ENCODE peak calls at places on chromosomes 1 and 21, in seven cellular contexts. P is transverse colon, J is H1, K is HCT116, G is sigmoid colon, Z is HL-60, H is spleen. Y is an unnamed sample.

GRCh38 chr1:95518310-95518709 is 284.3 kb downstream of the RWDD3 start:
- DNase-seq in H (no peak), P (no peak), K (no peak), G (no peak), J (no peak), Z (no peak), Y (no peak)

GRCh38 chr21:38955495-38955894 is 149.8 kb downstream of the ETS2 start:
- DNase-seq in Z (no peak), H (no peak), J (no peak), K (no peak), P (peak; percentile 72), G (no peak), Y (no peak)

GRCh38 chr1:171583581-171584194 is 38.4 kb upstream of the MYOCOS start:
- DNase-seq in K (no peak), Z (no peak), P (no peak), H (no peak), J (no peak), G (no peak), Y (no peak)

GRCh38 chr1:17774452-17774851 is 19.3 kb downstream of the ACTL8 start:
- DNase-seq in J (no peak), K (no peak), G (no peak), H (no peak), Z (no peak), P (no peak), Y (no peak)

GRCh38 chr21:31707499-31707898 is 24.4 kb downstream of the SCAF4 start:
- DNase-seq in P (no peak), H (no peak), G (no peak), K (no peak), J (no peak), Z (no peak), Y (no peak)

GRCh38 chr1:56017336-56017735 is 562.0 kb downstream of the PLPP3 start:
- DNase-seq in P (no peak), Z (no peak), G (no peak), H (no peak), K (no peak), J (no peak), Y (no peak)

GRCh38 chr1:89986020-89986419 is 8.9 kb upstream of the ZNF326 start:
- DNase-seq in Z (no peak), P (no peak), G (no peak), J (no peak), H (no peak), K (no peak), Y (peak; percentile 74)

GRCh38 chr1:224563666-224564065 is 52.5 kb upstream of the CNIH3 start:
- DNase-seq in J (no peak), Z (no peak), G (no peak), K (no peak), P (no peak), H (no peak), Y (no peak)

GRCh38 chr1:116920211-116920610 is 10.5 kb downstream of the PTGFRN start:
- DNase-seq in H (no peak), J (no peak), P (no peak), Z (no peak), K (no peak), G (no peak), Y (no peak)

GRCh38 chr1:227748496-227749182 is 13.4 kb downstream of the SNAP47 start:
- DNase-seq in J (no peak), G (peak; percentile 91), P (peak; percentile 37), K (no peak), H (no peak), Z (no peak), Y (no peak)

GRCh38 chr1:209769171-209769904 is 13.5 kb downstream of the TRAF3IP3 start:
- DNase-seq in P (peak; percentile 69), H (peak; percentile 92), G (peak; percentile 88), Z (peak; percentile 86), K (no peak), J (no peak), Y (peak; percentile 70)
- H3K27ac ChIP-seq in P (peak overlapping the region; percentile 82), H (peak overlapping the region; percentile 87), G (peak overlapping the region; percentile 79), Z (peak overlapping the region; percentile 81), K (no peak overlapping the region), J (no peak overlapping the region), Y (peak overlapping the region; percentile 96)

GRCh38 chr21:46457801-46458314 is 833 bp upstream of the DIP2A start:
- DNase-seq in J (no peak), Z (peak; percentile 74), H (no peak), G (peak; percentile 77), K (peak; percentile 4), P (peak; percentile 37), Y (no peak)
- TF ChIP-seq POLR2AphosphoS5 in J (peak; percentile 3), Z (no peak), H (no peak), G (no peak), K (no peak), P (no peak), Y (no peak)

DNA sequence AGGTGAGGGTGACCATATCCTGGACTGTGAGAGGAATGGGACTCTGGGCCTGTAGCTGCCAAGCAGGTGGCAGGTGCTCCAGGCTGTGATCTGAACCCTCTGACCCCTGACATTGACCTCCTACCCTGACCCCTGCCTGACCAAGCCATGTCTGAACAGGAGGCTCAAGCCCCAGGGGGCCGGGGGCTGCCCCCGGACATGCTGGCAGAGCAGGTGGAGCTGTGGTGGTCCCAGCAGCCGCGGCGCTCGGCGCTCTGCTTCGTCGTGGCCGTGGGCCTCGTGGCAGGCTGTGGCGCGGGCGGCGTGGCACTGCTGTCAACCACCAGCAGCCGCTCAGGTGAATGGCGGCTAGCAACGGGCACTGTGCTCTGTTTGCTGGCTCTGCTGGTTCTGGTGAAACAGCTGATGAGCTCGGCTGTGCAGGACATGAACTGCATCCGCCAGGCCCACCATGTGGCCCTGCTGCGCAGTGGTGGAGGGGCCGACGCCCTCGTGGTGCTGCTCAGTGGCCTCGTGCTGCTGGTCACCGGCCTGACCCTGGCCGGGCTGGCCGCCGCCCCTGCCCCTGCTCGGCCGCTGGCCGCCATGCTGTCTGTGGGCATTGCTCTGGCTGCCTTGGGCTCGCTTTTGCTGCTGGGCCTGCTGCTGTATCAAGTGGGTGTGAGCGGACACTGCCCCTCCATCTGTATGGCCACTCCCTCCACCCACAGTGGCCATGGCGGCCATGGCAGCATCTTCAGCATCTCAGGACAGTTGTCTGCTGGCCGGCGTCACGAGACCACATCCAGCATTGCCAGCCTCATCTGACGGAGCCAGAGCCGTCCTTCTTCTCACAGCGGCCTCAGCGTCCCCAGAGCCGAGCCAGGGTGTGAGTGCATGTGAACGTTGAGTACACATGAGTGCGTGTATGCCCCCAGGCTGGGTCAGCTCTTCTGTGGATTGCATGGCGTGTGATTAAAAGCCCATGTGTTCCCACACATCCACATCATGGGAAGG is 3.1 kb downstream of the TMEM125 start:
- DNase-seq in P (no peak), H (peak; percentile 71), G (peak; percentile 40), Z (no peak), J (no peak), K (no peak), Y (no peak)
- H3K4me3 ChIP-seq in P (no peak overlapping the region), H (no peak overlapping the region), G (no peak overlapping the region), Z (no peak overlapping the region), J (no peak overlapping the region), K (no peak overlapping the region), Y (no peak overlapping the region)

DNA sequence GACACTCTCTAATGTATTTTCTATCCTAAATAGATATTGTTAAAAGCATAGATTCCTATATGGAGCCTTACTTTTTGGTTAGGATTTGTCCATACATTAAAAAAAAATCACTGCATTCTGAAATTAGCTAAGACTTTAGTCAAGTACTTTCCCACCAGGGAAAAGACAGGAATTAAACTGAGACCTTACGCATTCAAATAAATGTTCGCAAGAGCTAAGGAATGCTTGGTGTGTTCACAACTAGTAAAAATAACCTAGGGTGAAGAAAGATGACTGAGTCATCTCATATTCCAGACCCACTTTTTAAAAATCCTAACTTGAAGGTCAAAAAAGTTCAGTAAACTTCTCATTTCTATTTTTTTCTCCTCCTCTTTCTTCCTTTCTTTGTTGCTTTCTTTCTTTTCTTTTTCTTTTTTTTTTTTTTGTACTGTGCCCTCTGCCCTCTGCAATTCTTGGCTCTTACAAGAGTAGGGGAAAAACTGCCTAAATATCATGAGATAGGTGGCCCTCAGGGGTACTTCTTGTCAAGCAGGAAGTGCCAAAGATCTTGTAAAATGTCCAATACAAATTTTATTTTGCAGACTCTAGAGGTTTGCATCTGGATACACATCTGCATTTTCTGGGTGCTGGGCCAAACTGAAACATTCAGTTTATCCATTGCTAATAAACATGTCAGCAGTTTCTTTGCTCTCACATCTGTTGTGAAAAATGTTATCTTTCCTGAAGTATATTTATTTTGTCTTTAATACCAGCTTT is 121.4 kb upstream of the GORAB start:
- DNase-seq in P (no peak), H (no peak), K (no peak), Z (no peak), J (no peak), G (no peak), Y (no peak)
- H3K27ac ChIP-seq in P (peak overlapping the region; percentile 29), H (no peak overlapping the region), K (no peak overlapping the region), Z (no peak overlapping the region), J (no peak overlapping the region), G (peak overlapping the region; percentile 73), Y (peak overlapping the region; percentile 49)

GRCh38 chr1:220884109-220884980 is 5.1 kb downstream of the HLX start:
- DNase-seq in Z (no peak), H (peak; percentile 75), P (no peak), K (no peak), J (peak; percentile 69), G (no peak), Y (no peak)
- TF ChIP-seq POLR2AphosphoS5 in Z (no peak), H (no peak), P (no peak), K (no peak), J (no peak), G (no peak), Y (no peak)

GRCh38 chr1:51516639-51517158 is 2.4 kb downstream of the EPS15 start:
- DNase-seq in Z (no peak), P (no peak), G (no peak), H (no peak), K (no peak), J (no peak), Y (no peak)
- H3K4me3 ChIP-seq in Z (no peak overlapping the region), P (no peak overlapping the region), G (peak overlapping the region; percentile 96), H (peak overlapping the region; percentile 72), K (no peak overlapping the region), J (no peak overlapping the region), Y (peak overlapping the region; percentile 92)

GRCh38 chr1:10555635-10556429 is 81.1 kb downstream of the PEX14 start:
- DNase-seq in Z (no peak), J (peak; percentile 62), H (no peak), G (no peak), K (no peak), P (no peak), Y (no peak)
- H3K27ac ChIP-seq in Z (no peak overlapping the region), J (no peak overlapping the region), H (no peak overlapping the region), G (no peak overlapping the region), K (no peak overlapping the region), P (no peak overlapping the region), Y (no peak overlapping the region)

DNA sequence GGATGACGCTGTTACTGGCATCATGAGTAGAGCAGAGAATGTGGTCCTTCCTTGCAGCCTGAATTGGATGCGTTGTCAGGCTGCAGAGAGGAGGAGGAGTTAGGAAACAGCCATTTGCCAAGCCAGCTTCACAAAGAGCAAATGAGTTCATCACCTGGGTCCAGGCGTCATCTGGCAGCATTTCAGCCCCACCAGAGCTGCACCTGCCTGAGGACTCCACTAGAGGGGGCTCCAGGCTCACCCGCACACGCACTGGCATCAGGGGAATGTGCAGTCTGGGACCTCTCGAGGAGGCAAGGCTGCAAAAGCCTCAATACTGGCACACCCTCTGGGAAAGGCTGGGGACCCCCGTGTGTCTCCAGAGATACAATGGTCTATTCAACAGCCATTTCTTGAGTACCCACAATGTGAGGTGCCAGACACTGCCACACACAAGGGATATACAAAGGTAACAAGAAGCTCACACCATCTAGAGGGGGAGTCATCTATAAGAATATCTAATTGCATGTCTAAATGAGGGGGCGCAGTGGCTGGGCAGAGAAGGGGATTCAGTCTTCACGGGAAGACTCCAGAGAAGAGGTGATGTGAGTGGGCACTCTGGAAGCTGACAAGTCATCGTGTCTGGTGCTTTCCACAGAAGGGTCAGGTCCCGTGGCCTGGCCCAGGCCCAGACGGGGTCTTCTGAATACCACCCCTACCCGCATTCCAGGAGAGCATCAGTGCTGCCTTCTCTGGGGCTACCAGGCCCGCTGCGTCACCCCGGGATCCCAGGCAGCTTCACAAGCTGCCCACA is 53.5 kb upstream of the CNTN2 start:
- DNase-seq in Z (peak; percentile 73), P (peak; percentile 59), G (peak; percentile 87), H (peak; percentile 89), K (peak; percentile 45), J (peak; percentile 90), Y (no peak)
- TF ChIP-seq POLR2AphosphoS5 in Z (no peak), P (no peak), G (peak; percentile 18), H (no peak), K (no peak), J (no peak), Y (no peak)

Y was measured in SK-N-MC.